ENCODE peak calls at places on chromosomes 11 and 22, in six cellular contexts. Z is cardiac muscle cell; O is CD8-positive, alpha-beta T cell; F is T-cell; U is BJ; C is HFFc6. V is an unnamed sample.

GRCh38 chr11:72120930-72121329 is 8.4 kb upstream of the ANAPC15 start:
- DNase-seq in C (no peak), Z (no peak), F (no peak), O (no peak), U (no peak), V (no peak)

GRCh38 chr11:118398797-118399564 is 2.4 kb upstream of the ATP5MG start:
- DNase-seq in Z (no peak), U (no peak), C (no peak), O (peak), F (peak), V (peak)

GRCh38 chr22:31650391-31650790 is 11.6 kb downstream of the PISD start:
- DNase-seq in F (no peak), O (no peak), C (peak), U (peak), Z (no peak), V (no peak)

GRCh38 chr11:47946682-47947575 is 33.4 kb upstream of the PTPRJ start:
- DNase-seq in F (no peak), O (peak), U (peak), Z (no peak), C (peak), V (no peak)

GRCh38 chr11:119691020-119691666 is 37.9 kb downstream of the NECTIN1 start:
- DNase-seq in Z (no peak), C (no peak), F (peak), O (peak), U (no peak), V (no peak)

GRCh38 chr22:37496651-37497599 is 10.7 kb upstream of the MFNG start:
- DNase-seq in Z (no peak), F (no peak), O (no peak), U (peak), C (peak), V (no peak)

GRCh38 chr11:129643031-129643721 is 172.5 kb upstream of the TMEM45B start:
- DNase-seq in Z (no peak), F (no peak), U (peak), O (no peak), C (peak), V (no peak)

GRCh38 chr11:3225159-3225758 is 6.6 kb upstream of the MRGPRG start:
- DNase-seq in Z (no peak), C (no peak), O (peak), U (no peak), F (no peak), V (no peak)

GRCh38 chr22:19187716-19188563 is 9.4 kb upstream of the SLC25A1 start:
- DNase-seq in F (no peak), U (no peak), O (no peak), Z (no peak), C (no peak), V (no peak)

GRCh38 chr11:19557720-19558140 is 154.9 kb upstream of the NAV2 start:
- DNase-seq in F (peak), O (peak), Z (peak), U (no peak), C (peak), V (peak)

GRCh38 chr22:22590136-22590891 is 31.2 kb upstream of the PRAME start:
- DNase-seq in O (no peak), Z (no peak), U (no peak), F (no peak), C (no peak), V (no peak)

GRCh38 chr11:115911656-115912055 is 407.4 kb upstream of the CADM1 start:
- DNase-seq in O (no peak), F (no peak), U (no peak), C (no peak), Z (no peak), V (no peak)

GRCh38 chr11:76615950-76616349 is 54.6 kb downstream of the LRRC32 start:
- DNase-seq in Z (no peak), O (no peak), C (no peak), F (no peak), U (no peak), V (no peak)

GRCh38 chr11:46896719-46897406 is 21.5 kb downstream of the LRP4 start:
- DNase-seq in C (peak), Z (peak), O (no peak), F (no peak), U (no peak), V (no peak)

GRCh38 chr11:29135504-29135903 is 881.3 kb downstream of the KCNA4 start:
- DNase-seq in C (peak), F (no peak), U (no peak), O (no peak), Z (no peak), V (no peak)

V was measured in T-helper 9 cell.